ENCODE peak calls at places on chromosomes 16 and 17, in ten cellular contexts. K is activated CD4-positive, CD25-positive, alpha-beta regulatory T cell; J is cardiac muscle cell; E is ovary; X is T-helper 1 cell; Y is RWPE1; H is pancreas; F is dorsolateral prefrontal cortex; W is fibroblast of pulmonary artery; Z is NCI-H2081. B is an unnamed sample.

GRCh38 chr16:3074860-3075545 is 9.6 kb downstream of the IL32 start:
- DNase-seq in J (no peak), X (peak; percentile 67), W (no peak), H (no peak), E (no peak), Z (no peak), Y (no peak), K (peak; percentile 72), F (no peak), B (peak; percentile 17)

GRCh38 chr17:51709867-51710266 is 448.6 kb downstream of the CA10 start:
- DNase-seq in E (no peak), W (no peak), F (no peak), K (no peak), Y (no peak), Z (no peak), J (no peak), X (no peak), H (no peak), B (no peak)

GRCh38 chr17:61431594-61432311 is 20.5 kb upstream of the TBX4 start:
- DNase-seq in F (no peak), E (no peak), K (no peak), Z (no peak), J (no peak), H (no peak), X (no peak), W (peak; percentile 32), Y (no peak), B (no peak)

GRCh38 chr16:50229149-50229726 is 37.1 kb upstream of the ADCY7 start:
- DNase-seq in W (no peak), Y (no peak), X (no peak), H (no peak), K (no peak), J (no peak), E (no peak), F (no peak), Z (no peak), B (peak; percentile 31)

GRCh38 chr17:2449486-2449885 is 48.6 kb upstream of the MNT start:
- DNase-seq in E (no peak), Y (no peak), W (no peak), F (no peak), J (no peak), Z (no peak), K (no peak), H (no peak), X (no peak), B (no peak)

GRCh38 chr16:55698331-55698730 is 42.5 kb downstream of the SLC6A2 start:
- DNase-seq in H (no peak), J (no peak), W (no peak), Y (no peak), F (no peak), X (no peak), Z (no peak), K (no peak), E (no peak), B (no peak)

GRCh38 chr17:20153231-20153630 is 144.1 kb downstream of the SPECC1 start:
- DNase-seq in J (no peak), W (no peak), E (no peak), K (no peak), F (no peak), Z (no peak), X (no peak), H (no peak), Y (no peak), B (no peak)

GRCh38 chr16:84868328-84868727 is 48.5 kb downstream of the CRISPLD2 start:
- DNase-seq in X (no peak), H (no peak), Y (no peak), Z (no peak), F (no peak), K (no peak), E (no peak), J (no peak), W (no peak), B (no peak)

GRCh38 chr16:70419384-70420327 is 19.2 kb downstream of the ST3GAL2 start:
- DNase-seq in H (no peak), E (no peak), W (no peak), Y (no peak), J (no peak), K (no peak), X (no peak), F (no peak), Z (no peak), B (no peak)

GRCh38 chr16:54576776-54577175 is 290.2 kb upstream of the IRX3 start:
- DNase-seq in K (no peak), F (no peak), Y (no peak), J (no peak), E (no peak), H (no peak), W (no peak), X (no peak), Z (no peak), B (no peak)

GRCh38 chr16:12403746-12404658 is 399.7 kb downstream of the CPPED1 start:
- DNase-seq in H (no peak), Y (no peak), J (no peak), K (no peak), E (no peak), F (no peak), Z (no peak), W (no peak), X (no peak), B (no peak)

GRCh38 chr17:19651461-19652238 is 3.1 kb downstream of the ALDH3A2 start:
- DNase-seq in X (no peak), E (no peak), J (no peak), Y (no peak), Z (no peak), K (no peak), F (no peak), H (no peak), W (no peak), B (no peak)

GRCh38 chr16:73878616-73879015 is 418.0 kb upstream of the PSMD7 start:
- DNase-seq in Y (peak; percentile 48), W (peak; percentile 85), K (no peak), E (no peak), F (no peak), X (no peak), Z (peak; percentile 55), H (no peak), J (peak; percentile 82), B (peak; percentile 7)

GRCh38 chr16:6541262-6541661 is 791.4 kb upstream of the RBFOX1 start:
- DNase-seq in E (no peak), H (no peak), K (no peak), W (no peak), Y (no peak), J (no peak), X (no peak), Z (no peak), F (no peak), B (no peak)

GRCh38 chr17:78697846-78698343 is 84.2 kb downstream of the CYTH1 start:
- DNase-seq in H (no peak), J (no peak), Y (no peak), W (no peak), Z (no peak), F (no peak), E (no peak), X (no peak), K (no peak), B (no peak)

GRCh38 chr16:12092347-12092882 is 115.9 kb downstream of the SNX29 start:
- DNase-seq in X (no peak), Y (no peak), J (peak; percentile 89), W (peak; percentile 88), K (no peak), E (peak; percentile 17), Z (no peak), F (no peak), H (no peak), B (no peak)

GRCh38 chr17:82399030-82399429 is 19.1 kb upstream of the HEXD start:
- DNase-seq in H (no peak), Y (no peak), K (no peak), Z (peak; percentile 65), F (peak; percentile 51), W (peak; percentile 21), X (no peak), E (no peak), J (peak; percentile 55), B (no peak)

GRCh38 chr17:14525551-14526455 is 224.9 kb downstream of the HS3ST3B1 start:
- DNase-seq in Y (no peak), X (no peak), W (no peak), H (no peak), K (no peak), E (no peak), Z (no peak), F (no peak), J (no peak), B (no peak)

GRCh38 chr17:58783380-58783779 is 27.7 kb downstream of the PPM1E start:
- DNase-seq in H (no peak), Z (peak; percentile 93), W (peak; percentile 4), F (no peak), J (peak; percentile 3), Y (peak; percentile 13), E (no peak), X (no peak), K (no peak), B (peak; percentile 47)

GRCh38 chr16:17056666-17057065 is 414.1 kb downstream of the XYLT1 start:
- DNase-seq in X (no peak), Z (no peak), H (no peak), J (no peak), E (no peak), W (no peak), F (no peak), Y (no peak), K (no peak), B (no peak)

GRCh38 chr16:66289986-66290385 is 76.5 kb upstream of the CDH5 start:
- DNase-seq in Y (no peak), X (no peak), K (no peak), Z (no peak), J (no peak), H (no peak), F (no peak), E (no peak), W (no peak), B (no peak)

GRCh38 chr16:85425061-85425662 is 188.0 kb upstream of the GSE1 start:
- DNase-seq in W (no peak), Z (no peak), H (peak; percentile 19), E (peak; percentile 19), J (no peak), Y (no peak), K (no peak), X (no peak), F (peak; percentile 13), B (no peak)

GRCh38 chr16:2529061-2529931 is 1.9 kb downstream of the CEMP1 start:
- DNase-seq in F (no peak), H (no peak), Z (no peak), K (no peak), W (no peak), E (peak; percentile 44), X (no peak), Y (no peak), J (no peak), B (peak; percentile 38)

GRCh38 chr17:21345236-21345635 is 30.9 kb upstream of the KCNJ12 start:
- DNase-seq in F (no peak), E (no peak), J (no peak), Y (no peak), Z (no peak), X (no peak), W (no peak), K (no peak), H (no peak), B (no peak)

GRCh38 chr16:85079785-85080602 is 32.3 kb downstream of the CIBAR2 start:
- DNase-seq in Z (no peak), K (no peak), H (no peak), J (no peak), X (no peak), Y (no peak), E (no peak), W (no peak), F (no peak), B (no peak)

GRCh38 chr17:48612456-48612853 is 1.6 kb upstream of the HOXB7 start:
- DNase-seq in Z (no peak), H (no peak), E (no peak), K (no peak), W (no peak), F (no peak), Y (no peak), X (no peak), J (no peak), B (no peak)

GRCh38 chr17:1412185-1413110 is 12.4 kb upstream of the YWHAE start:
- DNase-seq in K (no peak), F (no peak), W (peak; percentile 50), Z (no peak), H (peak; percentile 36), E (no peak), J (peak; percentile 51), Y (no peak), X (no peak), B (no peak)

GRCh38 chr16:72865835-72866234 is 182.1 kb downstream of the ZFHX3 start:
- DNase-seq in W (no peak), X (no peak), K (no peak), Z (no peak), J (no peak), E (no peak), F (no peak), H (no peak), Y (no peak), B (no peak)

B was measured in K562.